ENCODE peak calls at places on chromosomes 16 and 17, in nine cellular contexts. One of them, this sample, is unnamed.
A peak's percentile ranks its signal among the peaks of the same experiment; 100 is the strongest.

GRCh38 chr16:67301080-67301757 is 21.9 kb downstream of the PLEKHG4 start:
- DNase-seq in cardiac muscle cell: no peak
- DNase-seq in caudate nucleus: no peak
- DNase-seq in B cell: no peak
- DNase-seq in HuH-7: no peak
- DNase-seq in activated CD8-positive, alpha-beta memory T cell treated with anti-CD3 and anti-CD28 coated beads for 24 hours: no peak
- DNase-seq in GM23248: peak; percentile 32
- DNase-seq in smooth muscle cell of the brain vasculature: no peak
- DNase-seq in amniotic stem cell: no peak
- DNase-seq in this sample: peak; percentile 66

GRCh38 chr16:56109205-56109604 is 82.1 kb upstream of the GNAO1 start:
- DNase-seq in GM23248: no peak
- DNase-seq in activated CD8-positive, alpha-beta memory T cell treated with anti-CD3 and anti-CD28 coated beads for 24 hours: no peak
- DNase-seq in caudate nucleus: no peak
- DNase-seq in cardiac muscle cell: no peak
- DNase-seq in B cell: no peak
- DNase-seq in HuH-7: no peak
- DNase-seq in amniotic stem cell: no peak
- DNase-seq in smooth muscle cell of the brain vasculature: no peak
- DNase-seq in this sample: no peak

GRCh38 chr16:27230562-27230991 is 27.3 kb downstream of the KDM8 start:
- DNase-seq in smooth muscle cell of the brain vasculature: no peak
- DNase-seq in B cell: no peak
- DNase-seq in cardiac muscle cell: peak; percentile 25
- DNase-seq in caudate nucleus: no peak
- DNase-seq in HuH-7: no peak
- DNase-seq in activated CD8-positive, alpha-beta memory T cell treated with anti-CD3 and anti-CD28 coated beads for 24 hours: peak; percentile 84
- DNase-seq in GM23248: no peak
- DNase-seq in amniotic stem cell: no peak
- DNase-seq in this sample: no peak

GRCh38 chr16:391885-392335 is 5.1 kb upstream of the NME4 start:
- DNase-seq in GM23248: peak; percentile 70
- DNase-seq in B cell: peak; percentile 74
- DNase-seq in activated CD8-positive, alpha-beta memory T cell treated with anti-CD3 and anti-CD28 coated beads for 24 hours: peak; percentile 93
- DNase-seq in HuH-7: peak; percentile 55
- DNase-seq in cardiac muscle cell: peak; percentile 58
- DNase-seq in smooth muscle cell of the brain vasculature: no peak
- DNase-seq in caudate nucleus: peak; percentile 18
- DNase-seq in amniotic stem cell: no peak
- DNase-seq in this sample: peak; percentile 82

GRCh38 chr16:19898924-19899604 is 14.4 kb upstream of the GPRC5B start:
- DNase-seq in activated CD8-positive, alpha-beta memory T cell treated with anti-CD3 and anti-CD28 coated beads for 24 hours: peak; percentile 63
- DNase-seq in B cell: no peak
- DNase-seq in amniotic stem cell: no peak
- DNase-seq in cardiac muscle cell: peak; percentile 72
- DNase-seq in smooth muscle cell of the brain vasculature: no peak
- DNase-seq in HuH-7: peak; percentile 43
- DNase-seq in GM23248: peak; percentile 64
- DNase-seq in caudate nucleus: no peak
- DNase-seq in this sample: no peak

GRCh38 chr16:4511441-4512082 is 27.0 kb downstream of the CDIP1 start:
- DNase-seq in caudate nucleus: peak; percentile 38
- DNase-seq in B cell: no peak
- DNase-seq in activated CD8-positive, alpha-beta memory T cell treated with anti-CD3 and anti-CD28 coated beads for 24 hours: no peak
- DNase-seq in GM23248: peak; percentile 52
- DNase-seq in amniotic stem cell: no peak
- DNase-seq in smooth muscle cell of the brain vasculature: no peak
- DNase-seq in cardiac muscle cell: peak; percentile 89
- DNase-seq in HuH-7: peak; percentile 80
- DNase-seq in this sample: no peak

GRCh38 chr16:27564226-27564625 is 14.3 kb downstream of the KATNIP start:
- DNase-seq in amniotic stem cell: no peak
- DNase-seq in caudate nucleus: no peak
- DNase-seq in cardiac muscle cell: no peak
- DNase-seq in smooth muscle cell of the brain vasculature: no peak
- DNase-seq in GM23248: no peak
- DNase-seq in HuH-7: no peak
- DNase-seq in activated CD8-positive, alpha-beta memory T cell treated with anti-CD3 and anti-CD28 coated beads for 24 hours: no peak
- DNase-seq in B cell: no peak
- DNase-seq in this sample: no peak

GRCh38 chr17:7294614-7295153 is at the start of gene YBX2:
- DNase-seq in HuH-7: peak; percentile 84
- DNase-seq in amniotic stem cell: no peak
- DNase-seq in cardiac muscle cell: peak; percentile 96
- DNase-seq in caudate nucleus: no peak
- DNase-seq in B cell: peak; percentile 98
- DNase-seq in GM23248: peak; percentile 52
- DNase-seq in smooth muscle cell of the brain vasculature: no peak
- DNase-seq in activated CD8-positive, alpha-beta memory T cell treated with anti-CD3 and anti-CD28 coated beads for 24 hours: peak; percentile 86
- DNase-seq in this sample: peak; percentile 80

GRCh38 chr16:12420661-12421209 is 383.0 kb downstream of the CPPED1 start:
- DNase-seq in B cell: no peak
- DNase-seq in amniotic stem cell: no peak
- DNase-seq in activated CD8-positive, alpha-beta memory T cell treated with anti-CD3 and anti-CD28 coated beads for 24 hours: no peak
- DNase-seq in caudate nucleus: no peak
- DNase-seq in smooth muscle cell of the brain vasculature: no peak
- DNase-seq in GM23248: no peak
- DNase-seq in HuH-7: no peak
- DNase-seq in cardiac muscle cell: peak; percentile 20
- DNase-seq in this sample: no peak

GRCh38 chr17:40516581-40517285 is 15.3 kb upstream of the TNS4 start:
- DNase-seq in amniotic stem cell: no peak
- DNase-seq in cardiac muscle cell: no peak
- DNase-seq in caudate nucleus: no peak
- DNase-seq in smooth muscle cell of the brain vasculature: no peak
- DNase-seq in HuH-7: no peak
- DNase-seq in GM23248: peak; percentile 67
- DNase-seq in B cell: peak; percentile 69
- DNase-seq in activated CD8-positive, alpha-beta memory T cell treated with anti-CD3 and anti-CD28 coated beads for 24 hours: peak; percentile 76
- DNase-seq in this sample: peak; percentile 53

GRCh38 chr16:14427371-14427948 is 202.6 kb downstream of the PARN start:
- DNase-seq in activated CD8-positive, alpha-beta memory T cell treated with anti-CD3 and anti-CD28 coated beads for 24 hours: no peak
- DNase-seq in B cell: no peak
- DNase-seq in caudate nucleus: peak; percentile 41
- DNase-seq in amniotic stem cell: no peak
- DNase-seq in smooth muscle cell of the brain vasculature: no peak
- DNase-seq in GM23248: peak; percentile 13
- DNase-seq in HuH-7: no peak
- DNase-seq in cardiac muscle cell: no peak
- DNase-seq in this sample: no peak

GRCh38 chr16:51876934-51877333 is 670.0 kb downstream of the TOX3 start:
- DNase-seq in GM23248: no peak
- DNase-seq in smooth muscle cell of the brain vasculature: no peak
- DNase-seq in HuH-7: no peak
- DNase-seq in amniotic stem cell: no peak
- DNase-seq in cardiac muscle cell: no peak
- DNase-seq in activated CD8-positive, alpha-beta memory T cell treated with anti-CD3 and anti-CD28 coated beads for 24 hours: no peak
- DNase-seq in caudate nucleus: no peak
- DNase-seq in B cell: no peak
- DNase-seq in this sample: no peak

GRCh38 chr16:19879241-19879792 is 5.3 kb downstream of the GPRC5B start:
- DNase-seq in cardiac muscle cell: peak; percentile 41
- DNase-seq in B cell: no peak
- DNase-seq in caudate nucleus: peak; percentile 46
- DNase-seq in HuH-7: no peak
- DNase-seq in smooth muscle cell of the brain vasculature: no peak
- DNase-seq in GM23248: peak; percentile 21
- DNase-seq in activated CD8-positive, alpha-beta memory T cell treated with anti-CD3 and anti-CD28 coated beads for 24 hours: no peak
- DNase-seq in amniotic stem cell: no peak
- DNase-seq in this sample: no peak

GRCh38 chr16:78915916-78916315 is 684.6 kb downstream of the MAF start:
- DNase-seq in B cell: no peak
- DNase-seq in amniotic stem cell: no peak
- DNase-seq in activated CD8-positive, alpha-beta memory T cell treated with anti-CD3 and anti-CD28 coated beads for 24 hours: no peak
- DNase-seq in caudate nucleus: no peak
- DNase-seq in cardiac muscle cell: no peak
- DNase-seq in HuH-7: no peak
- DNase-seq in smooth muscle cell of the brain vasculature: no peak
- DNase-seq in GM23248: no peak
- DNase-seq in this sample: no peak

GRCh38 chr17:7445011-7445927 is at the start of gene CHRNB1:
- DNase-seq in activated CD8-positive, alpha-beta memory T cell treated with anti-CD3 and anti-CD28 coated beads for 24 hours: peak; percentile 68
- DNase-seq in smooth muscle cell of the brain vasculature: no peak
- DNase-seq in B cell: peak; percentile 71
- DNase-seq in cardiac muscle cell: peak; percentile 93
- DNase-seq in GM23248: peak; percentile 62
- DNase-seq in caudate nucleus: peak; percentile 43
- DNase-seq in HuH-7: peak; percentile 95
- DNase-seq in amniotic stem cell: no peak
- DNase-seq in this sample: peak; percentile 91

GRCh38 chr17:42459256-42459982 is 741 bp downstream of the ATP6V0A1 start:
- DNase-seq in smooth muscle cell of the brain vasculature: no peak
- DNase-seq in activated CD8-positive, alpha-beta memory T cell treated with anti-CD3 and anti-CD28 coated beads for 24 hours: no peak
- DNase-seq in GM23248: peak; percentile 81
- DNase-seq in cardiac muscle cell: peak; percentile 7
- DNase-seq in amniotic stem cell: no peak
- DNase-seq in B cell: no peak
- DNase-seq in HuH-7: peak; percentile 49
- DNase-seq in caudate nucleus: peak; percentile 59
- DNase-seq in this sample: peak; percentile 72

GRCh38 chr17:57662644-57663308 is 82.3 kb downstream of the CCDC182 start:
- DNase-seq in cardiac muscle cell: peak; percentile 90
- DNase-seq in amniotic stem cell: peak; percentile 97
- DNase-seq in caudate nucleus: peak; percentile 99
- DNase-seq in HuH-7: peak; percentile 26
- DNase-seq in smooth muscle cell of the brain vasculature: peak; percentile 74
- DNase-seq in B cell: no peak
- DNase-seq in activated CD8-positive, alpha-beta memory T cell treated with anti-CD3 and anti-CD28 coated beads for 24 hours: no peak
- DNase-seq in GM23248: peak; percentile 99
- DNase-seq in this sample: peak; percentile 95

GRCh38 chr16:4882633-4883285 is 35.5 kb downstream of the UBN1 start:
- DNase-seq in cardiac muscle cell: peak; percentile 63
- DNase-seq in caudate nucleus: no peak
- DNase-seq in GM23248: peak; percentile 58
- DNase-seq in activated CD8-positive, alpha-beta memory T cell treated with anti-CD3 and anti-CD28 coated beads for 24 hours: no peak
- DNase-seq in smooth muscle cell of the brain vasculature: peak; percentile 12
- DNase-seq in B cell: no peak
- DNase-seq in HuH-7: no peak
- DNase-seq in amniotic stem cell: no peak
- DNase-seq in this sample: no peak

GRCh38 chr16:54283735-54284318 is 2.8 kb downstream of the IRX3 start:
- DNase-seq in GM23248: no peak
- DNase-seq in smooth muscle cell of the brain vasculature: no peak
- DNase-seq in activated CD8-positive, alpha-beta memory T cell treated with anti-CD3 and anti-CD28 coated beads for 24 hours: no peak
- DNase-seq in amniotic stem cell: no peak
- DNase-seq in caudate nucleus: no peak
- DNase-seq in HuH-7: no peak
- DNase-seq in B cell: no peak
- DNase-seq in cardiac muscle cell: no peak
- DNase-seq in this sample: no peak

GRCh38 chr17:46194393-46195216 is 1.4 kb upstream of the KANSL1 start:
- DNase-seq in smooth muscle cell of the brain vasculature: peak; percentile 37
- DNase-seq in B cell: peak; percentile 52
- DNase-seq in GM23248: peak; percentile 81
- DNase-seq in amniotic stem cell: no peak
- DNase-seq in HuH-7: peak; percentile 27
- DNase-seq in activated CD8-positive, alpha-beta memory T cell treated with anti-CD3 and anti-CD28 coated beads for 24 hours: no peak
- DNase-seq in cardiac muscle cell: peak; percentile 62
- DNase-seq in caudate nucleus: no peak
- DNase-seq in this sample: no peak

GRCh38 chr17:17179371-17179827 is 26.7 kb downstream of the PLD6 start:
- DNase-seq in GM23248: no peak
- DNase-seq in cardiac muscle cell: no peak
- DNase-seq in caudate nucleus: no peak
- DNase-seq in activated CD8-positive, alpha-beta memory T cell treated with anti-CD3 and anti-CD28 coated beads for 24 hours: peak; percentile 76
- DNase-seq in smooth muscle cell of the brain vasculature: no peak
- DNase-seq in amniotic stem cell: no peak
- DNase-seq in B cell: no peak
- DNase-seq in HuH-7: no peak
- DNase-seq in this sample: no peak

GRCh38 chr16:23182675-23183485 is at the start of gene SCNN1G:
- DNase-seq in caudate nucleus: no peak
- DNase-seq in GM23248: peak; percentile 14
- DNase-seq in activated CD8-positive, alpha-beta memory T cell treated with anti-CD3 and anti-CD28 coated beads for 24 hours: peak; percentile 58
- DNase-seq in amniotic stem cell: no peak
- DNase-seq in HuH-7: no peak
- DNase-seq in cardiac muscle cell: peak; percentile 39
- DNase-seq in B cell: peak; percentile 59
- DNase-seq in smooth muscle cell of the brain vasculature: no peak
- DNase-seq in this sample: peak; percentile 82

GRCh38 chr17:45150911-45151809 is 2.9 kb downstream of the HEXIM1 start:
- DNase-seq in amniotic stem cell: no peak
- DNase-seq in cardiac muscle cell: no peak
- DNase-seq in HuH-7: no peak
- DNase-seq in B cell: no peak
- DNase-seq in caudate nucleus: no peak
- DNase-seq in GM23248: peak; percentile 51
- DNase-seq in activated CD8-positive, alpha-beta memory T cell treated with anti-CD3 and anti-CD28 coated beads for 24 hours: no peak
- DNase-seq in smooth muscle cell of the brain vasculature: no peak
- DNase-seq in this sample: no peak

GRCh38 chr17:21283482-21284318 is 811 bp upstream of the MAP2K3 start:
- DNase-seq in HuH-7: no peak
- DNase-seq in GM23248: peak; percentile 67
- DNase-seq in activated CD8-positive, alpha-beta memory T cell treated with anti-CD3 and anti-CD28 coated beads for 24 hours: no peak
- DNase-seq in amniotic stem cell: no peak
- DNase-seq in B cell: no peak
- DNase-seq in cardiac muscle cell: no peak
- DNase-seq in smooth muscle cell of the brain vasculature: no peak
- DNase-seq in caudate nucleus: no peak
- DNase-seq in this sample: no peak

GRCh38 chr16:56286819-56287218 is 95.5 kb downstream of the GNAO1 start:
- DNase-seq in caudate nucleus: no peak
- DNase-seq in amniotic stem cell: no peak
- DNase-seq in B cell: no peak
- DNase-seq in cardiac muscle cell: no peak
- DNase-seq in HuH-7: no peak
- DNase-seq in smooth muscle cell of the brain vasculature: no peak
- DNase-seq in GM23248: peak; percentile 14
- DNase-seq in activated CD8-positive, alpha-beta memory T cell treated with anti-CD3 and anti-CD28 coated beads for 24 hours: no peak
- DNase-seq in this sample: no peak

GRCh38 chr16:82660078-82660645 is 33.4 kb downstream of the CDH13 start:
- DNase-seq in amniotic stem cell: no peak
- DNase-seq in activated CD8-positive, alpha-beta memory T cell treated with anti-CD3 and anti-CD28 coated beads for 24 hours: no peak
- DNase-seq in HuH-7: no peak
- DNase-seq in B cell: no peak
- DNase-seq in cardiac muscle cell: no peak
- DNase-seq in smooth muscle cell of the brain vasculature: no peak
- DNase-seq in GM23248: peak; percentile 33
- DNase-seq in caudate nucleus: no peak
- DNase-seq in this sample: no peak

GRCh38 chr17:81489012-81489968 is 23.3 kb downstream of the ACTG1 start:
- DNase-seq in cardiac muscle cell: no peak
- DNase-seq in HuH-7: no peak
- DNase-seq in smooth muscle cell of the brain vasculature: no peak
- DNase-seq in GM23248: no peak
- DNase-seq in caudate nucleus: no peak
- DNase-seq in activated CD8-positive, alpha-beta memory T cell treated with anti-CD3 and anti-CD28 coated beads for 24 hours: no peak
- DNase-seq in B cell: no peak
- DNase-seq in amniotic stem cell: no peak
- DNase-seq in this sample: no peak

GRCh38 chr16:59042296-59042695 is 308.2 kb upstream of the GOT2 start:
- DNase-seq in smooth muscle cell of the brain vasculature: no peak
- DNase-seq in amniotic stem cell: no peak
- DNase-seq in activated CD8-positive, alpha-beta memory T cell treated with anti-CD3 and anti-CD28 coated beads for 24 hours: no peak
- DNase-seq in cardiac muscle cell: no peak
- DNase-seq in HuH-7: no peak
- DNase-seq in B cell: no peak
- DNase-seq in caudate nucleus: no peak
- DNase-seq in GM23248: no peak
- DNase-seq in this sample: no peak

GRCh38 chr17:9928601-9929341 is 23.7 kb upstream of the RCVRN start:
- DNase-seq in smooth muscle cell of the brain vasculature: peak; percentile 70
- DNase-seq in HuH-7: peak; percentile 33
- DNase-seq in B cell: no peak
- DNase-seq in amniotic stem cell: peak; percentile 93
- DNase-seq in caudate nucleus: no peak
- DNase-seq in cardiac muscle cell: peak; percentile 79
- DNase-seq in activated CD8-positive, alpha-beta memory T cell treated with anti-CD3 and anti-CD28 coated beads for 24 hours: no peak
- DNase-seq in GM23248: peak; percentile 69
- DNase-seq in this sample: no peak

GRCh38 chr16:76345093-76345735 is 68.0 kb downstream of the CNTNAP4 start:
- DNase-seq in GM23248: peak; percentile 0
- DNase-seq in amniotic stem cell: peak; percentile 43
- DNase-seq in smooth muscle cell of the brain vasculature: no peak
- DNase-seq in HuH-7: peak; percentile 20
- DNase-seq in activated CD8-positive, alpha-beta memory T cell treated with anti-CD3 and anti-CD28 coated beads for 24 hours: no peak
- DNase-seq in caudate nucleus: no peak
- DNase-seq in B cell: no peak
- DNase-seq in cardiac muscle cell: peak; percentile 51
- DNase-seq in this sample: no peak

GRCh38 chr16:56970934-56971767 is 9.4 kb downstream of the CETP start:
- DNase-seq in B cell: peak; percentile 44
- DNase-seq in GM23248: peak; percentile 76
- DNase-seq in smooth muscle cell of the brain vasculature: no peak
- DNase-seq in cardiac muscle cell: no peak
- DNase-seq in HuH-7: no peak
- DNase-seq in activated CD8-positive, alpha-beta memory T cell treated with anti-CD3 and anti-CD28 coated beads for 24 hours: no peak
- DNase-seq in amniotic stem cell: no peak
- DNase-seq in caudate nucleus: no peak
- DNase-seq in this sample: no peak